ENCODE peak calls at places on chromosome 21, in nine cellular contexts. C is heart left ventricle; E is GM23248; O is CD4-positive, CD25-positive, alpha-beta regulatory T cell; J is stomach; H is SK-N-SH; B is brain microvascular endothelial cell; G is psoas muscle; Q is fibroblast of lung. Z is an unnamed sample.

GRCh38 chr21:44090332-44090731 is 16.9 kb upstream of the PWP2 start:
- DNase-seq in C (peak; percentile 10), Q (no peak), G (no peak), B (no peak), E (no peak), J (peak; percentile 25), O (peak; percentile 11), H (no peak), Z (no peak)

GRCh38 chr21:34364921-34365320 is 1.1 kb downstream of the KCNE2 start:
- DNase-seq in E (no peak), J (no peak), B (no peak), Q (no peak), G (no peak), H (no peak), C (no peak), O (no peak), Z (no peak)

GRCh38 chr21:28269173-28269572 is 723.5 kb downstream of the LTN1 start:
- DNase-seq in O (no peak), E (no peak), B (no peak), C (no peak), G (no peak), J (no peak), H (peak; percentile 53), Q (no peak), Z (no peak)

GRCh38 chr21:35150562-35151226 is 101.6 kb upstream of the RUNX1 start:
- DNase-seq in C (no peak), O (no peak), Q (peak; percentile 47), J (no peak), H (no peak), G (no peak), E (peak; percentile 67), B (no peak), Z (no peak)

GRCh38 chr21:28235169-28235892 is 757.3 kb downstream of the LTN1 start:
- DNase-seq in C (no peak), Q (no peak), O (no peak), E (no peak), J (no peak), H (no peak), G (no peak), B (no peak), Z (peak; percentile 9)

GRCh38 chr21:14453339-14453738 is 70.4 kb upstream of the HSPA13 start:
- DNase-seq in C (no peak), J (no peak), E (no peak), B (no peak), H (no peak), O (no peak), Q (no peak), G (no peak), Z (no peak)

GRCh38 chr21:33748903-33749302 is 106.6 kb downstream of the ITSN1 start:
- DNase-seq in J (no peak), E (no peak), O (no peak), B (no peak), Q (no peak), C (no peak), G (no peak), H (no peak), Z (no peak)

GRCh38 chr21:34640858-34641257 is 25.9 kb upstream of the RCAN1 start:
- DNase-seq in E (peak; percentile 92), G (no peak), B (peak; percentile 91), H (no peak), Q (peak; percentile 54), J (no peak), O (no peak), C (no peak), Z (no peak)

GRCh38 chr21:14566889-14567288 is 20.8 kb upstream of the SAMSN1 start:
- DNase-seq in O (no peak), C (no peak), E (no peak), B (no peak), G (no peak), Q (no peak), H (no peak), J (no peak), Z (no peak)

DNA sequence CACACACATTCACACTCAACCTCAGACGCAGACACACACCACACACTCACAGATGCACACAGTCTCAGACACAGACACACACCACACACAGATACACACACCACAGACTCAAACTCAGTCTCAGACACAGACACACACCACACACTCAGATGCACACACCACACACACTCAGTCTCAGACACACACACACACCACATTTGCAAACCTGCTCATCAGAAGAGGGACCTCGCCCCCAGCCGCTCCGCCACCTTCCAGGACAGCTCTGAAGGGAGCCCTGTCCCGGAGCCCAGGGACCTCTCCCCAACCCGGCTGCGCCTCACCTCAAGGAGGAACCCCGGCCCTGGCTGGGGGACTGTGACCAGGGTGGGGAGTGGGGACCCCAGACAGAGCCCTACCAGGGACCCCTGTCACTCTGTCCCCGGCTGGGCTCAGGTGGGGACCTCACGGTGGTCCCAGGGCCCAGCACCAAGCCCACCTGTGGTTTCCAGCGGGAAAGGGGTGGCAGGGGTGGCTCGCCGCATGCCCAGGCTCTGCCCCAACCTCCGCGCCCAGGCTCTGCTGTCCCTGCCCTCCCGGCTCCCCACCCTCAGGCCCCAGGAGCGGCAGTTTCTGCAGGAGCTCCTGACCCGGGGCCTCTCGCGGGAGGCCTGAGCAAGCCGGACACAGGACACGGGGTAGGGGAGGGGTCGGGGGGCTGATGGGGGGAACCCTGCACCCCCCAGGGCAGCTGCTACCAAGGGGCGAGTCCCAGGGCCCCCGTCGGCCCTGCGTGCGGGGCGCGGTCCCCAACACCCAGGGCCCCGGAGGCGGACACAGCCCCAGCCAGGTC is 701 bp upstream of the COL6A2 start:
- DNase-seq in C (peak; percentile 29), B (no peak), E (peak; percentile 60), H (no peak), Q (peak; percentile 40), J (peak; percentile 24), O (no peak), G (peak; percentile 17), Z (peak; percentile 19)
- H3K27me3 ChIP-seq in C (no peaks in the 10 kb centered on the region), B (no peaks in the 10 kb centered on the region), E (no peaks in the 10 kb centered on the region), H (no peaks in the 10 kb centered on the region), Q (no peaks in the 10 kb centered on the region), J (peaks cover 47% of the 10 kb centered on the region), O (peaks cover 13% of the 10 kb centered on the region), G (peaks cover 52% of the 10 kb centered on the region), Z (no peaks in the 10 kb centered on the region)

DNA sequence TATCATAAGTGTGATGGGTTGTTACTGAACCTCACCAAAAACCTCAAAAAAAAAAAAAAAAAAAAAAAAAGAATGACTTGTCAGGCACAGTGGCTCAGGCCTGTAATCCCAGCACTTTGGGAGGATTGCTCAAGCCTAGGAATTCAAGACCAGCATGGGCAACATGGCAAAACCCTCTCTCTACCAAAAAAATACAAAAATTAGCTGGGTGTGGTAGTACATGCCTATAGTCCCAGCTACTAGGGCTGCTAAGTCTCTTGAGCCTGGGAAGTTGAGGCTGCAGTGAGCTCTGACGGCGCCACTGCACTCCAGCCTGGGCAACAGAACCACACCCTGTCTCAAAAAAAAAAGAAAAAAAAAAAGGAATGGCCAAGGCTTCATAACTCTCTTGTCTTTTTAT is 11.1 kb downstream of the CHAF1B start:
- DNase-seq in Q (no peak), O (no peak), C (no peak), B (no peak), E (no peak), G (no peak), H (no peak), J (no peak), Z (peak; percentile 5)
- H3K36me3 ChIP-seq in Q (peaks cover 3% of the 10 kb centered on the region), O (peaks cover 10% of the 10 kb centered on the region), C (peaks cover 9% of the 10 kb centered on the region), B (no peaks in the 10 kb centered on the region), E (no peaks in the 10 kb centered on the region), G (peaks cover 22% of the 10 kb centered on the region), H (peaks cover 14% of the 10 kb centered on the region), J (no peaks in the 10 kb centered on the region), Z (peaks cover 88% of the 10 kb centered on the region)

DNA sequence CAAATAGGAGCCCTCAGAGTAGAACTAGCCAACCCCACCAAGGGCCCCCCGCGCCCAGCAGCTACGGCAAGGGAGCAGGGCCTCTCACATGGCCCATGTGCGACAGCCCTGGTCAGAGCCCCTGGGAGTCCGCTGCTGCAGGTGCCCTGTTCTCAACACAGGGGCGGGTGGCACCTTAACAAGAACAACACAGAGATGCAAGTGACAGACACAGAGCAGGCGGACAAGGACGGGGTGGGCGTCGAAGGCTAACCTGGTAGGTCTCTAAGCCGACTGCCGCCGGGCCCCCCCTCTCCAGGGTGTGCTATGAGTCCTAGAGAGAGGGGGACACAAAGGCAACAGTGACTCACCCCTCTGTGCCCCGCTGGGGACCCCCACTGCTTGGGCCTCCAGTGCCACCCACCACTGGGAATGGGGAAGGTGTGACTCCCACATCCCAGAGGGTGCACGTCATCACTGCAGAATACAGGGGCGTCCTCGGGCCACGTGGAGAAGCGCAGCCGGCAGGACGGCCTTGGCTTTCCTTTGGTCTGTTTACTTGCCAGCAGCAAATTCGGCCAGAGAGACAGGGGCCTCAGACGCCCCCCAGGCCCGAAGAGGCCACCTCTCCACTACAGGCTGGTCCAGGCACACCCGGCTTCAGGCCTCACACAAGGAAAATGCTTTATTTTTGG is 44.8 kb downstream of the PRDM15 start:
- DNase-seq in O (no peak), B (no peak), J (no peak), Q (no peak), H (no peak), C (no peak), G (no peak), E (no peak), Z (no peak)
- H3K27ac ChIP-seq in O (no peak overlapping the region), B (no peak overlapping the region), J (no peak overlapping the region), Q (no peak overlapping the region), H (no peak overlapping the region), C (no peak overlapping the region), G (no peak overlapping the region), E (no peak overlapping the region), Z (no peak overlapping the region)

GRCh38 chr21:46182548-46183336 is 1.5 kb downstream of the SPATC1L start:
- DNase-seq in B (no peak), O (no peak), J (no peak), E (peak; percentile 73), H (no peak), C (no peak), Q (no peak), G (peak; percentile 59), Z (no peak)

GRCh38 chr21:46184625-46185555 is 631 bp upstream of the SPATC1L start:
- DNase-seq in B (peak; percentile 81), C (peak; percentile 84), H (peak; percentile 78), O (peak; percentile 77), G (peak; percentile 86), Q (peak; percentile 92), J (peak; percentile 71), E (peak; percentile 81), Z (peak; percentile 95)

GRCh38 chr21:46181953-46182547 is 2.2 kb downstream of the SPATC1L start:
- DNase-seq in C (no peak), O (no peak), B (no peak), G (no peak), J (no peak), E (no peak), Q (no peak), H (no peak), Z (no peak)

GRCh38 chr21:46185717-46186116 is 1.5 kb upstream of the SPATC1L start:
- DNase-seq in B (no peak), H (no peak), Q (no peak), C (no peak), J (no peak), E (no peak), O (no peak), G (no peak), Z (no peak)

DNA sequence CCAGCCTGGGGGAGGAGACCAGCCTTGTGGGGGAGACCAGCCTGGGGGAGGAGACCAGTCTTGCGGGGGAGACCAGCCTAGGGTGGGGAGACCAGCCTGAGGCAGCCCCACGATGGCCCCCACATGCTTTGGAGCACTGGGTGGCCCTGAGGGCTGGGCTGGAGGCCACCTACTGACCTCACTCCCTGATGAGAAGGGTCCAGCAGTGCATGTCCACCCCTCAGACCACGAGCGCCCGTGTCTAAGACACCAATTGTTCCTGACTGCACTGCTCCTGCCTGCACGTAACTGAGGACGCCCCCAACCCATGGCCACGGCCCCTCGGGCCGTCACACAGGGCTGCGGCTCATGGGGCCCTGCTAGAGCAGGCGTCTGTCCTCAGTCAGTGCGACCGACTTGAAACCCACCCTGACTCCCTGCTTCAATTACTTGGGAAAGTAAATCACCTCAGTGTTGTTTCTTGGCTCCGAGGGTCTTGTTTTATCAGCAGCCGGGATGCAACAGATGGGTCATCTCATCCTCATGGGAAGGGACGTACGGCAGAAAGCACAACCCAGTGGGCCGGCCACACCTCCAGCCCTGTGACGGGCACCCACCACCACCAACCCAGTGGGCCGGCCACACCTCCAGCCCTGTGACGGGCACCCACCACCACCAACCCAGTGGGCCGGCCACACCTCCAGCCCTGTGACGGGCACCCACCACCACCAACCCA is at the start of gene SPATC1L:
- DNase-seq in B (peak; percentile 61), C (peak; percentile 78), E (peak; percentile 80), O (no peak), H (peak; percentile 82), J (peak; percentile 39), G (peak; percentile 75), Q (peak; percentile 90), Z (peak; percentile 87)
- H3K27me3 ChIP-seq in B (no peaks in the 10 kb centered on the region), C (no peaks in the 10 kb centered on the region), E (no peaks in the 10 kb centered on the region), O (no peaks in the 10 kb centered on the region), H (no peaks in the 10 kb centered on the region), J (peaks cover 14% of the 10 kb centered on the region), G (no peaks in the 10 kb centered on the region), Q (no peaks in the 10 kb centered on the region), Z (no peaks in the 10 kb centered on the region)

Z was measured in WERI-Rb-1.